ENCODE peak calls at places on chromosomes 16 and 17, in four cellular contexts. U is Right ventricle myocardium inferior; B is activated T-cell treated with anti-CD3 and anti-CD28 coated beads, Interleukin-2, amount 50 U/mL, for 4 hours; V is body of pancreas. N is an unnamed sample.

GRCh38 chr17:36525888-36526287 is 8.8 kb downstream of the MYO19 start:
- DNase-seq in U (no peak), B (no peak), V (no peak), N (no peak)

GRCh38 chr17:42405963-42406495 is 17.0 kb downstream of the CAVIN1 start:
- DNase-seq in U (peak; percentile 94), B (peak; percentile 86), V (peak; percentile 85), N (peak; percentile 74)

GRCh38 chr17:80441133-80441578 is 26.2 kb downstream of the ENDOV start:
- DNase-seq in B (peak; percentile 39), V (no peak), U (no peak), N (peak; percentile 82)

GRCh38 chr17:76433693-76434092 is 19.3 kb downstream of the UBE2O start:
- DNase-seq in B (no peak), V (no peak), U (no peak), N (no peak)

GRCh38 chr17:57862990-57863667 is 13.3 kb upstream of the MRPS23 start:
- DNase-seq in V (no peak), U (no peak), B (no peak), N (no peak)

GRCh38 chr17:75535119-75535537 is 9.6 kb downstream of the LLGL2 start:
- DNase-seq in V (peak; percentile 25), U (peak; percentile 64), B (peak; percentile 40), N (peak; percentile 52)

GRCh38 chr17:28193241-28193640 is 125.8 kb upstream of the TMEM97 start:
- DNase-seq in B (no peak), V (peak; percentile 53), U (no peak), N (no peak)

GRCh38 chr17:35577826-35578194 is 561 bp downstream of the PEX12 start:
- DNase-seq in B (no peak), U (no peak), V (peak; percentile 11), N (no peak)

GRCh38 chr16:87464691-87465300 is 28.0 kb downstream of the ZCCHC14 start:
- DNase-seq in V (peak; percentile 80), U (peak; percentile 82), B (peak; percentile 22), N (no peak)

GRCh38 chr17:19003966-19004600 is 481 bp downstream of the FAM83G start:
- DNase-seq in B (peak; percentile 65), U (peak; percentile 50), V (peak; percentile 40), N (peak; percentile 46)